ENCODE peak calls at places on chromosomes 16 and 17, in nine cellular contexts. F, R, P, Y, U, K, L, G and V are unnamed samples.
A peak's percentile ranks its signal among the peaks of the same experiment; 100 is the strongest.

GRCh38 chr16:85395913-85396878 is 216.9 kb upstream of the GSE1 start:
- DNase-seq in F (peak; percentile 73), R (peak; percentile 61), P (no peak), Y (no peak), U (no peak), K (no peak), L (no peak), G (peak; percentile 62), V (no peak)

GRCh38 chr16:65781363-65781762 is 585.1 kb upstream of the CDH5 start:
- DNase-seq in F (no peak), R (no peak), P (no peak), Y (no peak), U (no peak), K (no peak), L (no peak), G (no peak), V (no peak)

GRCh38 chr16:79598341-79599181 is 2.0 kb downstream of the MAF start:
- DNase-seq in F (peak; percentile 83), R (peak; percentile 75), P (peak; percentile 66), Y (peak; percentile 56), U (peak; percentile 41), K (no peak), L (no peak), G (peak; percentile 86), V (peak; percentile 62)

GRCh38 chr17:77924757-77925336 is 33.7 kb upstream of the TNRC6C start:
- DNase-seq in F (peak; percentile 58), R (peak; percentile 50), P (no peak), Y (peak; percentile 69), U (no peak), K (no peak), L (no peak), G (no peak), V (peak; percentile 31)

GRCh38 chr16:2213817-2214720 is 571 bp downstream of the PGP start:
- DNase-seq in F (no peak), R (peak; percentile 58), P (no peak), Y (no peak), U (no peak), K (no peak), L (no peak), G (peak; percentile 90), V (no peak)

GRCh38 chr17:413706-414440 is 61.3 kb upstream of the RPH3AL start:
- DNase-seq in F (no peak), R (no peak), P (no peak), Y (no peak), U (no peak), K (no peak), L (no peak), G (no peak), V (no peak)

GRCh38 chr16:4966736-4967453 is 8.8 kb downstream of the SEC14L5 start:
- DNase-seq in F (no peak), R (no peak), P (no peak), Y (no peak), U (no peak), K (no peak), L (no peak), G (no peak), V (no peak)

GRCh38 chr17:10278218-10278617 is 79.8 kb upstream of the GAS7 start:
- DNase-seq in F (no peak), R (no peak), P (no peak), Y (no peak), U (no peak), K (no peak), L (peak; percentile 60), G (no peak), V (no peak)

GRCh38 chr17:42814633-42815399 is 9.3 kb downstream of the BECN1 start:
- DNase-seq in F (no peak), R (no peak), P (no peak), Y (no peak), U (no peak), K (no peak), L (no peak), G (no peak), V (no peak)

GRCh38 chr17:32298298-32298697 is 32.7 kb downstream of the RHBDL3 start:
- DNase-seq in F (no peak), R (no peak), P (peak; percentile 23), Y (no peak), U (no peak), K (no peak), L (no peak), G (no peak), V (no peak)

GRCh38 chr16:22235839-22236745 is 30.0 kb downstream of the EEF2K start:
- DNase-seq in F (no peak), R (no peak), P (no peak), Y (peak; percentile 78), U (peak; percentile 48), K (no peak), L (no peak), G (no peak), V (no peak)

GRCh38 chr17:82241183-82241925 is 12.5 kb downstream of the SLC16A3 start:
- DNase-seq in F (peak; percentile 95), R (peak; percentile 57), P (peak; percentile 74), Y (peak; percentile 67), U (peak; percentile 68), K (peak; percentile 78), L (peak; percentile 96), G (peak; percentile 84), V (peak; percentile 69)

GRCh38 chr17:39225974-39226683 is 384 bp upstream of the STAC2 start:
- DNase-seq in F (peak; percentile 87), R (peak; percentile 89), P (peak; percentile 60), Y (peak; percentile 43), U (peak; percentile 46), K (no peak), L (no peak), G (peak; percentile 86), V (peak; percentile 38)

DNA sequence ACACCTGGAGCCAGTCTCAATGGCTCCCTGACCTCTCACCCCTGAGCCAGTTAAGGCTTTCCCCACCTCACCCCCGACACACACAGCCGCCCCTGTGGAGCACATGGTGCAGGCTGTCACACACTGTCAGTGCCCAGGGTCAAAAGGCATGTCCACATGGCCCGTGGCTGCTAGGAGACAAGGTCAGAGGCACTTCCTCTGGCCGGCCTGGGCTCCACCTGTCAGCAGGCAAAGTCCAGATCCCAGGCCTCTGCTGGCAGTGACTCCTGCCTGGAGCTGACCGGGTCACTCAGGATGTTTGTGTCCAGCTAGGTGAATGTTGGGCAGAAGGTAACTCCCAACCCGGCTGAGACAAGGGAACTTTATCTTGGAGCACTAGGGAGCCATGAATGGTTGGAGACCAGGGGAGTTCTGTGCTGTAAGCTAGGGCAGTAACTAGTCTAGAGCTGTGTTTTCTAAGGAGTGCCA is 6.0 kb downstream of the SREBF1 start:
- DNase-seq in F (no peak), R (no peak), P (no peak), Y (no peak), U (peak; percentile 66), K (no peak), L (no peak), G (no peak), V (peak; percentile 83)
- H3K4me1 ChIP-seq in F (no peaks in the 10 kb centered on the region), R (peaks cover 23% of the 10 kb centered on the region), P (peaks cover 96% of the 10 kb centered on the region), Y (no peaks in the 10 kb centered on the region), U (peaks cover 60% of the 10 kb centered on the region), K (peaks cover 71% of the 10 kb centered on the region), L (peaks cover 87% of the 10 kb centered on the region), G (peaks cover 40% of the 10 kb centered on the region), V (peaks cover 66% of the 10 kb centered on the region)

GRCh38 chr16:73068546-73069401 is 20.8 kb upstream of the ZFHX3 start:
- DNase-seq in F (peak; percentile 93), R (no peak), P (peak; percentile 89), Y (no peak), U (peak; percentile 57), K (no peak), L (no peak), G (peak; percentile 27), V (no peak)

GRCh38 chr16:73071131-73071940 is 23.4 kb upstream of the ZFHX3 start:
- DNase-seq in F (peak; percentile 87), R (peak; percentile 69), P (peak; percentile 67), Y (no peak), U (peak; percentile 72), K (no peak), L (no peak), G (peak; percentile 87), V (peak; percentile 59)

GRCh38 chr16:73066927-73067670 is 19.2 kb upstream of the ZFHX3 start:
- DNase-seq in F (peak; percentile 70), R (no peak), P (no peak), Y (no peak), U (peak; percentile 55), K (no peak), L (no peak), G (peak; percentile 50), V (no peak)

GRCh38 chr16:73067671-73068545 is 20.0 kb upstream of the ZFHX3 start:
- DNase-seq in F (peak; percentile 58), R (no peak), P (no peak), Y (no peak), U (no peak), K (no peak), L (no peak), G (no peak), V (no peak)

DNA sequence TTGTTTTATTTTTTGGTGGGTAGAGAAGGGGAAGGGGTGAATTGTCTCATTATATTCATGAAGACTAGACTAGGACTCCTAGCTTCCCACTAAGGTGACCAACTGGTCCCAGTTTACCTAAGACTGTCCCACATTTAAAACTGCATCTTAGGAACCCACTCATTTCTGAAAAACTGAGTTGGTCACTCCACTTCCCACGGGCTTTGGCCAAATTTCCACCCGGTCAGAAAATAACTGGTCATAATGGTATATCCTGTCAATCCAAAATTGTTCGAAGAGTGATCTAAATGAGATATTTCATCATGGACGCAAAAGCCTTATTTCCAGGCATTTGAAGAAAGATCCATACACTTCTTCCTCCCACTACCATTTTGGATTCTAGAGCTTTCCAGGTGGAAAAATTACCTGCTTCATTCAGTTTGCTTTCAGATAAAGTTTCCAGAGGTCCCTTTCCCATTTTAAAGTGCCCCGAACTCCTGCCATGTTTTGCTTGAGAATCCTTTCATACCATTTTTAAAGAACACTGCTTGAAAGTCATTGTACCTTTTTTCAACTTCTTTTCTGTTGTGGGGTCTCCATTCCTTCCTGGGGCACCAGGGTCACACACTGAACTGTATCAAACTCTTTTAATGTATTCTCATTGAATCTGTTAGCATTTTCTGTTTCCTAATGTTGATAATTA is 21.8 kb upstream of the ZFHX3 start:
- DNase-seq in F (peak; percentile 40), R (no peak), P (no peak), Y (no peak), U (no peak), K (no peak), L (no peak), G (no peak), V (no peak)
- H3K27ac ChIP-seq in F (peak overlapping the region; percentile 78), R (no peak overlapping the region), P (peak overlapping the region; percentile 94), Y (peak overlapping the region; percentile 89), U (peak overlapping the region; percentile 82), K (no peak overlapping the region), L (peak overlapping the region; percentile 73), G (peak overlapping the region; percentile 70), V (peak overlapping the region; percentile 82)

GRCh38 chr17:12691173-12691572 is 25.5 kb downstream of the MYOCD start:
- DNase-seq in F (peak; percentile 71), R (no peak), P (no peak), Y (peak; percentile 58), U (no peak), K (no peak), L (no peak), G (no peak), V (no peak)

GRCh38 chr17:12688382-12688781 is 22.7 kb downstream of the MYOCD start:
- DNase-seq in F (no peak), R (no peak), P (no peak), Y (no peak), U (no peak), K (no peak), L (no peak), G (no peak), V (no peak)

GRCh38 chr17:12693640-12694039 is 27.9 kb downstream of the MYOCD start:
- DNase-seq in F (no peak), R (no peak), P (no peak), Y (no peak), U (no peak), K (no peak), L (no peak), G (no peak), V (no peak)
- TF ChIP-seq EP300 in F (no peak), R (no peak), P (no peak), Y (no peak), U (no peak), K (no peak), L (no peak), G (no peak), V (no peak)

GRCh38 chr16:89314858-89315257 is 97.4 kb downstream of the ZNF778 start:
- DNase-seq in F (no peak), R (no peak), P (no peak), Y (no peak), U (no peak), K (no peak), L (no peak), G (no peak), V (no peak)
- H3K4me1 ChIP-seq in F (no peaks in the 10 kb centered on the region), R (peaks cover 15% of the 10 kb centered on the region), P (peaks cover 65% of the 10 kb centered on the region), Y (no peaks in the 10 kb centered on the region), U (peaks cover 59% of the 10 kb centered on the region), K (peaks cover 80% of the 10 kb centered on the region), L (peaks cover 74% of the 10 kb centered on the region), G (peaks cover 63% of the 10 kb centered on the region), V (peaks cover 67% of the 10 kb centered on the region)